ENCODE peak calls at places on chromosomes 5 and 9, in five cellular contexts. One of them, this sample, is unnamed.

GRCh38 chr5:132437604-132438275 is 52.8 kb downstream of the IRF1 start:
- DNase-seq in endothelial cell of umbilical vein: peak
- DNase-seq in neuronal stem cell: no peak
- DNase-seq in K562: peak
- DNase-seq in IMR-90: peak
- DNase-seq in this sample: no peak

GRCh38 chr5:110112355-110112754 is 422.6 kb downstream of the MAN2A1 start:
- DNase-seq in endothelial cell of umbilical vein: no peak
- DNase-seq in neuronal stem cell: no peak
- DNase-seq in K562: no peak
- DNase-seq in IMR-90: no peak
- DNase-seq in this sample: no peak

GRCh38 chr9:4096121-4096520 is 203.7 kb downstream of the GLIS3 start:
- DNase-seq in endothelial cell of umbilical vein: no peak
- DNase-seq in neuronal stem cell: no peak
- DNase-seq in K562: no peak
- DNase-seq in IMR-90: no peak
- DNase-seq in this sample: no peak

GRCh38 chr5:150175536-150175935 is 9.0 kb downstream of the CDX1 start:
- DNase-seq in endothelial cell of umbilical vein: peak
- DNase-seq in neuronal stem cell: no peak
- DNase-seq in K562: peak
- DNase-seq in IMR-90: peak
- DNase-seq in this sample: no peak

GRCh38 chr9:126474786-126475485 is 138.8 kb upstream of the LMX1B start:
- DNase-seq in endothelial cell of umbilical vein: peak
- DNase-seq in neuronal stem cell: no peak
- DNase-seq in K562: no peak
- DNase-seq in IMR-90: peak
- DNase-seq in this sample: peak

GRCh38 chr5:51495672-51496071 is 112.4 kb downstream of the ISL1 start:
- DNase-seq in endothelial cell of umbilical vein: peak
- DNase-seq in neuronal stem cell: peak
- DNase-seq in K562: no peak
- DNase-seq in IMR-90: peak
- DNase-seq in this sample: peak

GRCh38 chr9:88388203-88388885 is at the start of gene SPIN1:
- DNase-seq in endothelial cell of umbilical vein: peak
- DNase-seq in neuronal stem cell: peak
- DNase-seq in K562: peak
- DNase-seq in IMR-90: peak
- DNase-seq in this sample: no peak

GRCh38 chr9:130523921-130524320 is 55.5 kb upstream of the FUBP3 start:
- DNase-seq in endothelial cell of umbilical vein: no peak
- DNase-seq in neuronal stem cell: peak
- DNase-seq in K562: no peak
- DNase-seq in IMR-90: no peak
- DNase-seq in this sample: no peak

GRCh38 chr5:87732875-87733768 is 320.4 kb upstream of the CCNH start:
- DNase-seq in endothelial cell of umbilical vein: no peak
- DNase-seq in neuronal stem cell: no peak
- DNase-seq in K562: no peak
- DNase-seq in IMR-90: no peak
- DNase-seq in this sample: no peak

GRCh38 chr9:121684381-121685145 is 33.1 kb downstream of the DAB2IP start:
- DNase-seq in endothelial cell of umbilical vein: no peak
- DNase-seq in neuronal stem cell: peak
- DNase-seq in K562: peak
- DNase-seq in IMR-90: no peak
- DNase-seq in this sample: no peak

GRCh38 chr5:136408996-136409395 is 43.7 kb upstream of the TRPC7 start:
- DNase-seq in endothelial cell of umbilical vein: no peak
- DNase-seq in neuronal stem cell: no peak
- DNase-seq in K562: no peak
- DNase-seq in IMR-90: no peak
- DNase-seq in this sample: no peak

GRCh38 chr9:84935528-84936117 is 266.1 kb downstream of the NTRK2 start:
- DNase-seq in endothelial cell of umbilical vein: no peak
- DNase-seq in neuronal stem cell: no peak
- DNase-seq in K562: no peak
- DNase-seq in IMR-90: no peak
- DNase-seq in this sample: no peak

GRCh38 chr9:70438341-70438924 is 24.0 kb upstream of the KLF9 start:
- DNase-seq in endothelial cell of umbilical vein: peak
- DNase-seq in neuronal stem cell: no peak
- DNase-seq in K562: peak
- DNase-seq in IMR-90: peak
- DNase-seq in this sample: peak

GRCh38 chr9:118473527-118473926 is 769.3 kb downstream of the TLR4 start:
- DNase-seq in endothelial cell of umbilical vein: no peak
- DNase-seq in neuronal stem cell: peak
- DNase-seq in K562: no peak
- DNase-seq in IMR-90: no peak
- DNase-seq in this sample: no peak

GRCh38 chr9:113350937-113351336 is 1.6 kb downstream of the BSPRY start:
- DNase-seq in endothelial cell of umbilical vein: no peak
- DNase-seq in neuronal stem cell: no peak
- DNase-seq in K562: no peak
- DNase-seq in IMR-90: no peak
- DNase-seq in this sample: no peak

GRCh38 chr9:91516061-91516460 is 92.4 kb upstream of the NFIL3 start:
- DNase-seq in endothelial cell of umbilical vein: no peak
- DNase-seq in neuronal stem cell: no peak
- DNase-seq in K562: no peak
- DNase-seq in IMR-90: no peak
- DNase-seq in this sample: no peak

GRCh38 chr9:91516781-91517180 is 93.1 kb upstream of the NFIL3 start:
- DNase-seq in endothelial cell of umbilical vein: no peak
- DNase-seq in neuronal stem cell: no peak
- DNase-seq in K562: no peak
- DNase-seq in IMR-90: no peak
- DNase-seq in this sample: no peak

GRCh38 chr9:91519520-91520270 is 96.1 kb upstream of the NFIL3 start:
- DNase-seq in endothelial cell of umbilical vein: no peak
- DNase-seq in neuronal stem cell: no peak
- DNase-seq in K562: no peak
- DNase-seq in IMR-90: no peak
- DNase-seq in this sample: no peak

DNA sequence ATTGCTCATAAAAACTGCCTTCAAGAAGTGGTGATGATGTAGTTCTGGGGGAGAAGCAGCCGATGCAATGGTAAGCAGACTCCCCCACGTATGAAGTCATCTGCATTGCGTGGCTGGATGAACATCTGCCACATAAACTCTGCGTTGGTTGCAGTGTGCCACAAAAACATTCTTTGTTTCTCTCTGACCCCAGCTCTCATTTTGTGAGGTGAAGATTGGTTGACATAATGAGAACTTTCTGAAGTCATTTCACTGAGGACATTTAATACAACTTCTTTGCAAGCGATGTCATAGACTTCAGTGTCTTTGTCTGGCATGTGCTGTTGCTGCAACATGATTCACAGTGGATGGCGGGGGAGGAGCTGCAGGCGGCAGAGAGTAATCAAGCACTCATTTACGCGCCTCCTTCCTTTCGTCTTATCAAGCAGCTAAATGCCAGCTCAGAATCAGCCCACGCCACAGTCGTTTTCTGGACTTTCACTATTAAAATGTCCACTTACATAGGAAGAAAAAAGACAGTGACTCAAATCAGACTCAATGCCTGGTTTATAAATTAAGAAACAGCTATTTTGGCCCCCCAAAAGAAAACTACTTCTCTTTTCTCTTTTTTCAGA is 91.5 kb upstream of the NFIL3 start:
- DNase-seq in endothelial cell of umbilical vein: peak
- DNase-seq in neuronal stem cell: no peak
- DNase-seq in K562: peak
- DNase-seq in IMR-90: peak
- DNase-seq in this sample: no peak
- H3K4me3 ChIP-seq in endothelial cell of umbilical vein: no peak
- H3K4me3 ChIP-seq in neuronal stem cell: no peak
- H3K4me3 ChIP-seq in K562: no peak
- H3K4me3 ChIP-seq in IMR-90: peak
- H3K4me3 ChIP-seq in this sample: no peak

DNA sequence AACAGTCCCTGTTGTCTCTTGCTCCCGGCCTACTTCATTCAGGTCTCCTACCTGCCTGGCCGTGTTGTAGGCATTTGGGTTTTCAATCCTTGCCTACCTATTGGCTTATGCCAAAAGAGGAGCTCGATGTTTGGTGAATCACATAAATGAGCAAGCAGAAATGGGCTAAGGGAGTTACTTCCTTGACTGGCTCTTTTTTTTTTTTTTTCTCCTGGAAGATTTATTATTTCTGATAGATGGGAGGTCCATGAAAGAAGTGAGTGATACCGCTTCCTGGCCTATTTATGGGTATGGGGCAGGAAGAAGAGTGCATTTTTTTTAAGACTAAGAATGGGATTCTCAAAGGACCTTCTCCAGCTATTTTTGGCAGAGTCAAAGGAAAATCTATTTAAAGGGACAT is 294.0 kb downstream of the ARHGAP26 start:
- DNase-seq in endothelial cell of umbilical vein: peak
- DNase-seq in neuronal stem cell: no peak
- DNase-seq in K562: no peak
- DNase-seq in IMR-90: peak
- DNase-seq in this sample: no peak
- H3K27ac ChIP-seq in endothelial cell of umbilical vein: peak
- H3K27ac ChIP-seq in neuronal stem cell: no peak
- H3K27ac ChIP-seq in K562: no peak
- H3K27ac ChIP-seq in IMR-90: peak
- H3K27ac ChIP-seq in this sample: no peak

DNA sequence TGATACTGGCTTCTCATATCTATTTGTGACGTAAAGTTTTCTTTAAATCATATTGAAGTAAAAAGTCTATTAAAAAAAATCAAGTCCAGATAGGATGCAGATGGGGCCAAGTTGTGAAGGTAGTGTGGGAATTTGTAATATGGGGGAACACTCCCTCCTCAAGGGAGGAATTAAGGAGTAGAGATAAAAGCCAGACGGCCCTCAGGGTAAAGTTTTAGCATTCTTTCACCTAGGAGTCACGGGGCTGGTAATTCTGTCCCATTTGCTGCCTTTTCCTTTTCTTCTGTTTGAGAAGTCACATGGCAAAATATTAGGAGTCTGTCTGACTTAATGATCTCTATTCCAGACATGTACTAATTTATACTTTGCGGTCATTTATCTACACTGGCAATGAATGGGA is 61.8 kb downstream of the SNX24 start:
- DNase-seq in endothelial cell of umbilical vein: no peak
- DNase-seq in neuronal stem cell: no peak
- DNase-seq in K562: no peak
- DNase-seq in IMR-90: peak
- DNase-seq in this sample: peak
- H2AFZ ChIP-seq in endothelial cell of umbilical vein: no peak
- H2AFZ ChIP-seq in neuronal stem cell: no peak
- H2AFZ ChIP-seq in K562: no peak
- H2AFZ ChIP-seq in IMR-90: no peak
- H2AFZ ChIP-seq in this sample: no peak

DNA sequence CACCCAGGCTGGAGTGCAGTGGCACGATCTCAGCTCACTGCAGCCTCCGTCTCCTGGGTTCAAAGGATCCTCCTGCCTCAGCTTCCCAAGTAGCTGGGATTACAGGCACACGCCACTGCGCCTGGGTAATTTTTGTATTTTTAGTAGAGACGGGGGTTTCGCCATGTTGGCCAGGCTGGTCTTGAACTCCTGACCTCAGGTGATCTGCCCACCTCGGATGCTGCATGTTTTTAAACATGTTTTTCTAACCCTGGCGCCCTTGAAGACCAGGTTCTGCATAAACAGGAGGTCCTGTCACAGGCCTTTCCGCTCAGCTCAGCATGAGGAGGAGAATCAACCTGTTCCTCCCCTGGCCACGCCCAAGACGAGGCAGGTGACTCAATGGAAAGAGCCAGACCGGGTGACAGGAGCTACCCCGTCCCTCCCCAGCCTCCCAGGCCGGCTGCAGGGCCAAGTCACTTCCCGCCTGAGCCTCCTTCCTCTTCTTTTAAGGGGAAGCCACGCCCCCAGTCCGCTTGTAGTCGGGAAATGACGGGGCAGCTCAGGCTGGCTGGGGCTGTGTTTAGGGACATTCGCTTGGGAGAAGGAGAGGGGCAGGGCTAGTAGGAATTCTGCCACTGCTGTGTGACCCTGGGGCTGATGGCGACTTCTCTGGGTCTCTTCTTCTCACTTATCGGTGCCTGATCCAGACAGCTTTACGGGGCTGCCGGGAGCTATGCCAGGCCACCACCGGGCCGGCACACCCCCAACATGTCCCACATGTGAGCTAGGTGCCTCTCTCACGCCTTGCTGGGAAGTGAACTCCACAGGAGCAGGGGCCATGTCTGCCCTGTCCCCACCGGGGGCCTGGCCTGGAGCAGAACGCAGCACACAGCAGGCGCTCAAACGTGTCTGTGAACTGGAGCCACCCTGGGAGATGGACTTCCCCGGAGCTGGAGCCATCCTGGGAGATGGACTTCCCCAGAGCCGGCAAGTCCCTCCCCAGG is 6.1 kb downstream of the NOTCH1 start:
- DNase-seq in endothelial cell of umbilical vein: peak
- DNase-seq in neuronal stem cell: no peak
- DNase-seq in K562: peak
- DNase-seq in IMR-90: no peak
- DNase-seq in this sample: peak
- H3K4me3 ChIP-seq in endothelial cell of umbilical vein: peak
- H3K4me3 ChIP-seq in neuronal stem cell: no peak
- H3K4me3 ChIP-seq in K562: no peak
- H3K4me3 ChIP-seq in IMR-90: no peak
- H3K4me3 ChIP-seq in this sample: no peak

GRCh38 chr5:172123269-172123692 is 64.7 kb downstream of the STK10 start:
- DNase-seq in endothelial cell of umbilical vein: no peak
- DNase-seq in neuronal stem cell: no peak
- DNase-seq in K562: no peak
- DNase-seq in IMR-90: peak
- DNase-seq in this sample: peak

GRCh38 chr5:172117977-172118701 is 69.9 kb downstream of the STK10 start:
- DNase-seq in endothelial cell of umbilical vein: no peak
- DNase-seq in neuronal stem cell: no peak
- DNase-seq in K562: no peak
- DNase-seq in IMR-90: no peak
- DNase-seq in this sample: no peak

GRCh38 chr5:172115541-172115982 is 72.5 kb downstream of the STK10 start:
- DNase-seq in endothelial cell of umbilical vein: no peak
- DNase-seq in neuronal stem cell: no peak
- DNase-seq in K562: no peak
- DNase-seq in IMR-90: no peak
- DNase-seq in this sample: no peak

GRCh38 chr5:172118891-172119290 is 69.1 kb downstream of the STK10 start:
- DNase-seq in endothelial cell of umbilical vein: no peak
- DNase-seq in neuronal stem cell: no peak
- DNase-seq in K562: no peak
- DNase-seq in IMR-90: no peak
- DNase-seq in this sample: no peak

GRCh38 chr5:172119921-172120688 is 67.9 kb downstream of the STK10 start:
- DNase-seq in endothelial cell of umbilical vein: no peak
- DNase-seq in neuronal stem cell: no peak
- DNase-seq in K562: no peak
- DNase-seq in IMR-90: no peak
- DNase-seq in this sample: no peak
- H3K27ac ChIP-seq in endothelial cell of umbilical vein: no peak
- H3K27ac ChIP-seq in neuronal stem cell: peak
- H3K27ac ChIP-seq in K562: no peak
- H3K27ac ChIP-seq in IMR-90: no peak
- H3K27ac ChIP-seq in this sample: no peak

GRCh38 chr9:137873408-137873807 is 4.2 kb upstream of the CACNA1B start:
- DNase-seq in endothelial cell of umbilical vein: no peak
- DNase-seq in neuronal stem cell: no peak
- DNase-seq in K562: no peak
- DNase-seq in IMR-90: no peak
- DNase-seq in this sample: no peak
- H2AFZ ChIP-seq in endothelial cell of umbilical vein: no peak
- H2AFZ ChIP-seq in neuronal stem cell: no peak
- H2AFZ ChIP-seq in K562: no peak
- H2AFZ ChIP-seq in IMR-90: no peak
- H2AFZ ChIP-seq in this sample: no peak

This sample was measured in PC-9.